ENCODE peak calls at places on chromosomes 16 and 17, in six cellular contexts. S is neural crest cell; Y is activated CD8-positive, alpha-beta T cell treated with anti-CD3 and anti-CD28 coated beads, Interleukin-2, amount 10 ng/mL, durations not matched to agents 7 days and 5 days; O is non-pigmented ciliary epithelial cell; N is RWPE1; U is kidney tubule cell. X is an unnamed sample.
A peak's percentile ranks its signal among the peaks of the same experiment; 100 is the strongest.

GRCh38 chr17:335691-336090 is 16.9 kb downstream of the RPH3AL start:
- DNase-seq in S (no peak), Y (no peak), O (no peak), N (no peak), U (no peak), X (no peak)

GRCh38 chr17:78820122-78820792 is 20.4 kb downstream of the USP36 start:
- DNase-seq in S (no peak), Y (no peak), O (no peak), N (no peak), U (no peak), X (no peak)

GRCh38 chr16:4435668-4436067 is 10.0 kb downstream of the DNAJA3 start:
- DNase-seq in S (no peak), Y (no peak), O (no peak), N (no peak), U (no peak), X (no peak)

GRCh38 chr17:78875738-78876597 is 27.0 kb downstream of the CEP295NL start:
- DNase-seq in S (no peak), Y (no peak), O (no peak), N (no peak), U (peak; percentile 29), X (no peak)

GRCh38 chr17:73613947-73614655 is 30.1 kb downstream of the SDK2 start:
- DNase-seq in S (peak; percentile 35), Y (no peak), O (no peak), N (no peak), U (no peak), X (no peak)

GRCh38 chr17:81840826-81841778 is 6.3 kb upstream of the PPP1R27 start:
- DNase-seq in S (no peak), Y (no peak), O (no peak), N (peak; percentile 67), U (no peak), X (no peak)

GRCh38 chr17:68052810-68053209 is 17.3 kb downstream of the KPNA2 start:
- DNase-seq in S (no peak), Y (no peak), O (no peak), N (no peak), U (no peak), X (no peak)

GRCh38 chr16:624522-625401 is 6.0 kb upstream of the WFIKKN1 start:
- DNase-seq in S (no peak), Y (no peak), O (no peak), N (no peak), U (no peak), X (no peak)

GRCh38 chr16:66970775-66971725 is 10.0 kb downstream of the CES3 start:
- DNase-seq in S (no peak), Y (no peak), O (peak; percentile 22), N (peak; percentile 49), U (peak; percentile 91), X (no peak)

GRCh38 chr17:7323731-7324437 is 5.3 kb downstream of the NEURL4 start:
- DNase-seq in S (peak; percentile 77), Y (peak; percentile 71), O (no peak), N (peak; percentile 36), U (no peak), X (no peak)

GRCh38 chr16:565420-566330 is 1.1 kb upstream of the NHLRC4 start:
- DNase-seq in S (no peak), Y (no peak), O (no peak), N (no peak), U (no peak), X (no peak)

GRCh38 chr16:27273670-27274522 is 5.3 kb upstream of the NSMCE1 start:
- DNase-seq in S (no peak), Y (peak; percentile 56), O (no peak), N (no peak), U (peak; percentile 72), X (no peak)

GRCh38 chr17:55004484-55004883 is 35.9 kb downstream of the STXBP4 start:
- DNase-seq in S (no peak), Y (no peak), O (no peak), N (no peak), U (no peak), X (no peak)

GRCh38 chr17:1916963-1917715 is 87.3 kb downstream of the RPA1 start:
- DNase-seq in S (no peak), Y (no peak), O (no peak), N (no peak), U (no peak), X (no peak)

GRCh38 chr16:81327483-81328196 is 12.9 kb downstream of the GAN start:
- DNase-seq in S (no peak), Y (no peak), O (no peak), N (peak; percentile 55), U (no peak), X (no peak)

GRCh38 chr17:52419256-52419655 is 260.7 kb upstream of the CA10 start:
- DNase-seq in S (no peak), Y (no peak), O (no peak), N (no peak), U (no peak), X (no peak)

GRCh38 chr16:72247821-72248253 is 75.9 kb upstream of the PMFBP1 start:
- DNase-seq in S (no peak), Y (no peak), O (peak; percentile 26), N (peak; percentile 1), U (peak; percentile 2), X (no peak)

X was measured in iPS DF 6.9.